ENCODE peak calls at places on chromosomes 16 and 17, in eight cellular contexts. X is tibial artery, C is lung, H is uterus, J is GM12865, Y is colonic mucosa, E is PC-9, V is fibroblast of lung. D is an unnamed sample.

GRCh38 chr17:50477976-50478375 is 684 bp upstream of the RSAD1 start:
- DNase-seq in Y (no peak), V (no peak), X (no peak), J (no peak), H (no peak), C (no peak), E (no peak), D (no peak)

GRCh38 chr17:77709594-77709993 is 248.9 kb upstream of the TNRC6C start:
- DNase-seq in Y (peak; percentile 5), H (no peak), X (no peak), J (no peak), C (no peak), V (no peak), E (no peak), D (no peak)

GRCh38 chr16:27977966-27978365 is 85.5 kb downstream of the GSG1L start:
- DNase-seq in E (no peak), C (no peak), V (peak; percentile 65), X (no peak), H (no peak), J (no peak), Y (no peak), D (no peak)

GRCh38 chr17:59108400-59109102 is 1.9 kb upstream of the TRIM37 start:
- DNase-seq in V (no peak), Y (no peak), C (no peak), H (no peak), X (no peak), J (no peak), E (no peak), D (no peak)

GRCh38 chr16:27906883-27907282 is 156.6 kb downstream of the GSG1L start:
- DNase-seq in C (no peak), E (no peak), Y (no peak), V (no peak), J (no peak), X (no peak), H (no peak), D (no peak)

GRCh38 chr17:74206332-74206818 is 2.9 kb downstream of the RPL38 start:
- DNase-seq in J (no peak), E (no peak), Y (no peak), H (no peak), C (no peak), X (no peak), V (peak; percentile 17), D (no peak)

GRCh38 chr17:42180922-42181850 is at the start of gene KCNH4:
- DNase-seq in J (peak; percentile 95), X (peak; percentile 80), H (peak; percentile 54), Y (peak; percentile 74), C (peak; percentile 74), E (no peak), V (peak; percentile 41), D (peak; percentile 96)

GRCh38 chr16:83907926-83908325 is 9.0 kb downstream of the MLYCD start:
- DNase-seq in V (no peak), Y (no peak), C (no peak), J (no peak), X (no peak), H (no peak), E (no peak), D (no peak)

GRCh38 chr17:51572115-51572514 is 311.8 kb downstream of the UTP18 start:
- DNase-seq in Y (no peak), E (no peak), C (no peak), X (no peak), V (no peak), J (no peak), H (no peak), D (no peak)

GRCh38 chr17:58348038-58348437 is 4.0 kb downstream of the SUPT4H1 start:
- DNase-seq in X (no peak), J (no peak), C (no peak), H (no peak), Y (no peak), V (no peak), E (no peak), D (no peak)

GRCh38 chr17:55806745-55807466 is 56.1 kb downstream of the PCTP start:
- DNase-seq in X (no peak), H (no peak), J (no peak), E (no peak), V (no peak), Y (no peak), C (no peak), D (no peak)

GRCh38 chr16:84785843-84786538 is 33.8 kb upstream of the CRISPLD2 start:
- DNase-seq in Y (peak; percentile 65), X (no peak), J (no peak), V (peak; percentile 72), E (peak; percentile 93), H (no peak), C (peak; percentile 65), D (no peak)

GRCh38 chr17:27846042-27846655 is 45.8 kb upstream of the NOS2 start:
- DNase-seq in C (no peak), X (no peak), J (no peak), Y (no peak), E (no peak), V (no peak), H (no peak), D (no peak)

GRCh38 chr17:31744541-31744951 is 114.5 kb downstream of the COPRS start:
- DNase-seq in Y (no peak), V (peak; percentile 27), J (no peak), X (no peak), C (no peak), E (no peak), H (no peak), D (no peak)

GRCh38 chr17:1232786-1233185 is 37.5 kb upstream of the BHLHA9 start:
- DNase-seq in X (no peak), C (no peak), V (peak; percentile 62), J (no peak), E (no peak), Y (no peak), H (no peak), D (no peak)

GRCh38 chr16:86337138-86337537 is 173.2 kb upstream of the FOXF1 start:
- DNase-seq in X (no peak), V (no peak), J (no peak), H (no peak), E (no peak), Y (no peak), C (no peak), D (no peak)

GRCh38 chr16:52906271-52906670 is 146.4 kb downstream of the CHD9NB start:
- DNase-seq in E (no peak), X (no peak), C (no peak), J (no peak), H (no peak), V (no peak), Y (no peak), D (no peak)

GRCh38 chr17:19260958-19261357 is 23.8 kb downstream of the EPN2 start:
- DNase-seq in J (no peak), X (no peak), E (no peak), Y (no peak), H (peak; percentile 43), V (no peak), C (no peak), D (no peak)

GRCh38 chr17:49582789-49583188 is 7.1 kb downstream of the NXPH3 start:
- DNase-seq in Y (no peak), X (no peak), J (no peak), H (no peak), V (peak; percentile 25), C (no peak), E (no peak), D (peak; percentile 82)

GRCh38 chr17:44191941-44192496 is 5.2 kb downstream of the TMUB2 start:
- DNase-seq in X (no peak), E (no peak), V (no peak), J (no peak), H (no peak), C (no peak), Y (peak; percentile 64), D (no peak)

GRCh38 chr17:2814499-2815341 is 18.5 kb downstream of the RAP1GAP2 start:
- DNase-seq in E (peak; percentile 35), V (peak; percentile 11), C (peak; percentile 44), Y (peak; percentile 44), H (no peak), X (no peak), J (peak; percentile 92), D (no peak)

GRCh38 chr16:352547-353403 is at the start of gene AXIN1:
- DNase-seq in H (peak; percentile 100), E (peak; percentile 100), C (peak; percentile 100), X (peak; percentile 99), V (peak; percentile 87), J (peak; percentile 99), Y (peak; percentile 100), D (peak; percentile 100)
- TF ChIP-seq CTCF in H (peak; percentile 61), E (no peak), C (peak; percentile 34), X (peak; percentile 62), V (peak; percentile 20), J (peak; percentile 66), Y (no peak), D (peak; percentile 69)

DNA sequence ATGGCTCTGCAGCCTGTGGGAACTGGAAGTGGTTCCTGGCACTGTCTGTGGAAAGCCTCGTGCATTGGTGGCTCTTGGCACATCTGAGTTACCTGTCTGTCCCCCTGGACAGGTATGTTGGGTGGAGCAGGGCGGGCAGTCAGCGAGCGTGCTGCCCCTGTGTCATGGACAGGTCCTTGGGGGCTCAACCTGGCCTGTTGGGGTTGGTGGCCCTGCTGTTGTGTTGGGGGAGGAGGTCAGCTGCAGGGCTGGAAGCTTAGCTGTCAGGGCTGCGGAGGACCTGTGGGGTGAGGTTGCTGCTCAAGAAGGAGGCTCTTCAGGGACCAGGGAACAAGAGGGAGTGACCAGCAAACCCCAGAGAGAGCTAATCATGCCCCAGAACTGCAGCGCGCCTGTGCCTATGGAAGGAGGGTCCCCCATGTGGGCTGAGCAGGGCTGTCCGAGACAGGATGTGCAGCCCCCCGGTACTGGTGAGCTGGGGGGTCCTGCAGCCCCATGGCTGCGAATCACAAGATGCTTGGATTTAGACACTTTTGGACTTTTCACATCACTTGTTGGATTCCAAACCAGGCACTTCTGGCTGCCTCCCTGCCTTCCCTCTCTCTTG is 7.2 kb downstream of the NKD1 start:
- DNase-seq in E (no peak), V (no peak), Y (no peak), X (no peak), J (no peak), C (no peak), H (no peak), D (no peak)
- H3K4me3 ChIP-seq in E (no peak overlapping the region), V (no peak overlapping the region), Y (no peak overlapping the region), X (no peak overlapping the region), J (no peak overlapping the region), C (no peak overlapping the region), H (no peak overlapping the region), D (no peak overlapping the region)

DNA sequence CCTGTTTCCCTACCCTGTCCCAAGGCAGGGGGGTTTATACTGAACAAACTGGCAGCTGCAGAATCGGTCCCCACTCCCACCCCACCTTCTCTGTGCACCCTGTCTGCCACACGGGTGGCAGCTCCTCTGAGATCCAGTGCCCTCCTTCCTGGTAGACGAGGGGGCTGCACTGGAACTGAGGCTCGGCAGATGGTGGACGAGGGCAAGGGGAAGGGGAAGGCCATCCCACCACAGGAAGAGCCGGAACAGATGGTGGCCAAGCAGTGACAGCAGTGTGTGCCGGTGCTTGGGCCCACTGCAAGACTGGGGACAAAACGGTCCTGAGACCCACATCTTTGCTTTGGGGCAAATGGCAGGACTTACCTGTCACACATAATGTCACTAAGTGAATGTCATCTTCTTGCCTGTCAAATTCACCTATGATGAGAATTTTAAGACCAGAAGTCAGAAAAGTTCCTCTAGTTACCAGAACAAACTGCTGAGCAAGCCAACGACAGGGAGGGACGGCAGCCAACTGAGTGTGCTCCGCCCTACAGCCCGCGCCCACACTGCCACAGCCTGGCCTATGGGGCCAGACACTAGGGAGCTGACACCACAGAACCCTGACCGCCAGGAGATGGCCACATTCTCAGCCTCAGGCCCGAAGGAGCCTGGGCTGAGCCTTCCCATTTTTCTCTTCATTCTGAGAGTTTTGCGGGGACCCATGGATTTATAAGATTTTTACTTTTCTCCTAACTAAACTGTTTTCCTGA is 14.4 kb downstream of the NTAN1 start:
- DNase-seq in X (peak; percentile 92), H (peak; percentile 57), V (peak; percentile 53), Y (peak; percentile 78), E (peak; percentile 16), C (peak; percentile 67), J (no peak), D (peak; percentile 87)
- TF ChIP-seq CTCF in X (peak; percentile 32), H (no peak), V (no peak), Y (no peak), E (no peak), C (no peak), J (no peak), D (peak; percentile 16)

GRCh38 chr17:78977992-78978973 is 1.4 kb downstream of the LGALS3BP start:
- DNase-seq in H (no peak), Y (no peak), V (no peak), X (no peak), J (no peak), C (no peak), E (peak; percentile 59), D (peak; percentile 70)
- H3K4me3 ChIP-seq in H (peak overlapping the region; percentile 47), Y (peak overlapping the region; percentile 45), V (no peak overlapping the region), X (no peak overlapping the region), J (no peak overlapping the region), C (no peak overlapping the region), E (peak overlapping the region; percentile 81), D (no peak overlapping the region)